ENCODE peak calls at places on chromosomes 1 and 21, in eight cellular contexts. U, P, F, E, H, L, Z and W are unnamed samples.

GRCh38 chr1:222995230-222995580 is 147.8 kb downstream of the TLR5 start:
- DNase-seq in F (no peak), Z (no peak), E (peak; percentile 60), L (no peak), U (no peak), H (no peak), P (no peak), W (no peak)

GRCh38 chr21:45011911-45012660 is 62.3 kb upstream of the ADARB1 start:
- DNase-seq in U (peak; percentile 89), H (peak; percentile 93), Z (peak; percentile 65), P (peak; percentile 99), L (no peak), F (no peak), E (peak; percentile 87), W (no peak)

GRCh38 chr21:45286671-45287437 is 841 bp downstream of the POFUT2 start:
- DNase-seq in H (peak; percentile 64), E (peak; percentile 86), F (no peak), U (peak; percentile 94), P (no peak), L (no peak), Z (no peak), W (peak; percentile 87)

GRCh38 chr1:72062584-72062983 is 219.8 kb downstream of the NEGR1 start:
- DNase-seq in L (no peak), H (no peak), Z (no peak), E (no peak), U (no peak), F (no peak), P (no peak), W (no peak)

GRCh38 chr1:1347663-1348419 is 1.4 kb downstream of the DVL1 start:
- DNase-seq in L (no peak), F (no peak), E (no peak), U (peak; percentile 81), P (peak; percentile 79), H (peak; percentile 71), Z (peak; percentile 54), W (no peak)

GRCh38 chr1:63615809-63616420 is 22.7 kb downstream of the PGM1 start:
- DNase-seq in P (peak; percentile 94), L (peak; percentile 68), F (peak; percentile 68), E (peak; percentile 86), H (peak; percentile 82), U (peak; percentile 74), Z (peak; percentile 58), W (peak; percentile 55)

GRCh38 chr1:245556057-245556456 is 401.3 kb downstream of the KIF26B start:
- DNase-seq in P (no peak), Z (no peak), F (no peak), E (no peak), H (no peak), U (no peak), L (no peak), W (no peak)

GRCh38 chr1:152112101-152112884 is 3.0 kb downstream of the TCHH start:
- DNase-seq in Z (no peak), F (peak; percentile 59), P (peak; percentile 13), H (no peak), U (peak; percentile 5), L (no peak), E (peak; percentile 58), W (no peak)

GRCh38 chr1:153866045-153866850 is 56.5 kb downstream of the GATAD2B start:
- DNase-seq in U (no peak), F (peak; percentile 80), Z (no peak), H (peak; percentile 9), P (no peak), E (no peak), L (no peak), W (peak; percentile 57)

GRCh38 chr1:3896396-3897000 is 3.6 kb downstream of the C1orf174 start:
- DNase-seq in H (no peak), Z (no peak), U (no peak), F (no peak), L (no peak), E (no peak), P (no peak), W (no peak)

GRCh38 chr1:214933375-214933774 is 149.2 kb upstream of the KCNK2 start:
- DNase-seq in E (no peak), L (no peak), U (no peak), P (no peak), Z (no peak), H (no peak), F (no peak), W (no peak)

GRCh38 chr1:75203415-75204277 is 69.5 kb downstream of the LHX8 start:
- DNase-seq in P (peak; percentile 65), Z (peak; percentile 54), H (peak; percentile 62), F (peak; percentile 64), U (peak; percentile 63), E (peak; percentile 76), L (peak; percentile 37), W (peak; percentile 33)

GRCh38 chr1:235930543-235930942 is 63.8 kb upstream of the LYST start:
- DNase-seq in E (peak; percentile 25), U (no peak), Z (no peak), P (peak; percentile 46), H (no peak), F (no peak), L (no peak), W (no peak)

GRCh38 chr1:56710646-56711045 is 65.5 kb downstream of the PRKAA2 start:
- DNase-seq in Z (no peak), F (no peak), H (peak; percentile 9), E (no peak), L (no peak), U (no peak), P (peak; percentile 73), W (no peak)

GRCh38 chr21:29144736-29145353 is 14.4 kb downstream of the MAP3K7CL start:
- DNase-seq in F (no peak), P (peak; percentile 23), H (no peak), Z (no peak), L (no peak), U (no peak), E (no peak), W (no peak)

GRCh38 chr1:215842905-215843304 is 275.8 kb downstream of the KCTD3 start:
- DNase-seq in E (no peak), U (no peak), Z (no peak), L (no peak), P (peak; percentile 32), H (no peak), F (no peak), W (no peak)

GRCh38 chr1:67489643-67490042 is 59.4 kb upstream of the SERBP1 start:
- DNase-seq in P (peak; percentile 42), Z (peak; percentile 13), F (no peak), H (peak; percentile 40), L (peak; percentile 45), U (peak; percentile 39), E (peak; percentile 47), W (peak; percentile 31)

GRCh38 chr1:53685272-53686051 is 53.5 kb downstream of the GLIS1 start:
- DNase-seq in E (no peak), H (peak; percentile 59), U (peak; percentile 54), L (no peak), P (no peak), Z (no peak), F (no peak), W (peak; percentile 85)

GRCh38 chr1:173020138-173020742 is 30.5 kb downstream of the TNFSF18 start:
- DNase-seq in U (no peak), P (no peak), F (peak; percentile 80), E (no peak), Z (no peak), L (peak; percentile 86), H (no peak), W (no peak)

GRCh38 chr1:21736876-21737275 is 46.1 kb downstream of the USP48 start:
- DNase-seq in H (no peak), F (no peak), Z (no peak), U (no peak), E (no peak), L (no peak), P (no peak), W (no peak)

GRCh38 chr1:33712176-33712575 is 151.7 kb upstream of the HMGB4 start:
- DNase-seq in F (no peak), U (no peak), Z (no peak), E (peak; percentile 39), L (no peak), H (no peak), P (no peak), W (no peak)

GRCh38 chr1:18230840-18231239 is 123.2 kb downstream of the IGSF21 start:
- DNase-seq in F (no peak), E (no peak), Z (no peak), U (no peak), H (no peak), L (no peak), P (no peak), W (no peak)

GRCh38 chr1:218813247-218813646 is 360.4 kb upstream of the LYPLAL1 start:
- DNase-seq in Z (no peak), U (no peak), P (peak; percentile 47), H (no peak), L (no peak), F (no peak), E (peak; percentile 3), W (no peak)

GRCh38 chr21:38503588-38503987 is 5.3 kb upstream of the ERG start:
- DNase-seq in L (no peak), Z (no peak), U (no peak), F (no peak), H (no peak), P (no peak), E (no peak), W (peak; percentile 39)

GRCh38 chr21:38504056-38504455 is 5.8 kb upstream of the ERG start:
- DNase-seq in L (no peak), U (no peak), E (no peak), Z (no peak), H (no peak), P (no peak), F (no peak), W (no peak)

GRCh38 chr21:38505654-38506523 is 7.6 kb upstream of the ERG start:
- DNase-seq in H (peak; percentile 78), L (peak; percentile 48), U (peak; percentile 81), Z (peak; percentile 42), E (peak; percentile 82), P (peak; percentile 85), F (peak; percentile 69), W (peak; percentile 56)

GRCh38 chr21:38507374-38507942 is 9.2 kb upstream of the ERG start:
- DNase-seq in Z (no peak), H (no peak), P (no peak), F (no peak), U (no peak), E (no peak), L (no peak), W (no peak)

GRCh38 chr21:38506606-38507331 is 8.5 kb upstream of the ERG start:
- DNase-seq in H (no peak), P (no peak), E (peak; percentile 30), F (no peak), L (no peak), U (peak; percentile 23), Z (no peak), W (no peak)
- TF ChIP-seq EZH2phosphoT487 in H (no peak), P (no peak), E (no peak), F (no peak), L (no peak), U (no peak), Z (no peak), W (no peak)

GRCh38 chr1:225449261-225449660 is 21.4 kb upstream of the LBR start:
- DNase-seq in L (no peak), F (no peak), U (no peak), E (no peak), H (no peak), P (peak; percentile 96), Z (peak; percentile 64), W (no peak)
- TF ChIP-seq EZH2phosphoT487 in L (no peak), F (no peak), U (no peak), E (no peak), H (no peak), P (no peak), Z (no peak), W (no peak)

GRCh38 chr21:36757246-36757645 is 58.3 kb downstream of the SIM2 start:
- DNase-seq in E (peak; percentile 17), F (no peak), P (no peak), H (peak; percentile 23), U (peak; percentile 49), Z (no peak), L (no peak), W (no peak)
- TF ChIP-seq EZH2phosphoT487 in E (no peak), F (no peak), P (no peak), H (no peak), U (no peak), Z (no peak), L (no peak), W (no peak)

GRCh38 chr1:224503161-224504118 is 68.8 kb upstream of the WDR26 start:
- DNase-seq in P (peak; percentile 95), U (peak; percentile 86), Z (no peak), H (peak; percentile 83), F (peak; percentile 90), E (peak; percentile 87), L (peak; percentile 77), W (peak; percentile 89)
- TF ChIP-seq EZH2phosphoT487 in P (no peak), U (no peak), Z (no peak), H (no peak), F (no peak), E (no peak), L (no peak), W (no peak)